ENCODE peak calls at places on chromosome 13, in four cellular contexts. R, J, K and V are unnamed samples.

GRCh38 chr13:97285221-97285955 is 63.3 kb downstream of the MBNL2 start:
- DNase-seq in R (no peak), K (no peak), J (no peak), V (no peak)

GRCh38 chr13:76948139-76948538 is at the start of gene ACOD1:
- DNase-seq in K (no peak), J (no peak), R (no peak), V (no peak)

GRCh38 chr13:27712421-27712820 is 79.9 kb upstream of the GSX1 start:
- DNase-seq in K (no peak), J (peak; percentile 36), R (no peak), V (no peak)

GRCh38 chr13:39881887-39882286 is 226.4 kb downstream of the COG6 start:
- DNase-seq in R (no peak), K (no peak), J (no peak), V (no peak)

GRCh38 chr13:43348397-43348796 is 325.0 kb downstream of the DNAJC15 start:
- DNase-seq in K (no peak), R (no peak), J (no peak), V (no peak)

GRCh38 chr13:32165791-32166190 is 134.2 kb downstream of the FRY start:
- DNase-seq in K (no peak), R (no peak), J (no peak), V (no peak)

GRCh38 chr13:22945321-22946226 is 235.2 kb upstream of the SGCG start:
- DNase-seq in K (no peak), J (no peak), R (no peak), V (no peak)

GRCh38 chr13:102311901-102312300 is 89.9 kb downstream of the FGF14 start:
- DNase-seq in J (no peak), K (no peak), R (no peak), V (no peak)

GRCh38 chr13:111398715-111399299 is 78.4 kb downstream of the TEX29 start:
- DNase-seq in J (peak; percentile 64), K (no peak), R (peak; percentile 18), V (no peak)

GRCh38 chr13:79237981-79238380 is 168.1 kb downstream of the RBM26 start:
- DNase-seq in J (no peak), R (no peak), K (no peak), V (no peak)

GRCh38 chr13:23796546-23796945 is 92.7 kb downstream of the MIPEP start:
- DNase-seq in J (peak; percentile 34), R (no peak), K (no peak), V (no peak)

GRCh38 chr13:112713517-112714253 is 23.8 kb downstream of the ATP11A start:
- DNase-seq in R (no peak), J (no peak), K (no peak), V (no peak)

GRCh38 chr13:46908511-46908910 is 11.7 kb upstream of the HTR2A start:
- DNase-seq in R (no peak), J (no peak), K (no peak), V (no peak)

GRCh38 chr13:49844191-49844590 is 51.7 kb upstream of the KPNA3 start:
- DNase-seq in K (no peak), J (no peak), R (no peak), V (no peak)

GRCh38 chr13:37995052-37995451 is 125.5 kb upstream of the TRPC4 start:
- DNase-seq in J (no peak), K (no peak), R (no peak), V (no peak)

GRCh38 chr13:76383671-76384461 is 502.3 kb downstream of the KCTD12 start:
- DNase-seq in K (no peak), J (no peak), R (no peak), V (no peak)

GRCh38 chr13:44141213-44141724 is 232.4 kb upstream of the SERP2 start:
- DNase-seq in J (no peak), K (no peak), R (peak; percentile 7), V (no peak)

GRCh38 chr13:44292545-44292944 is 81.1 kb upstream of the SERP2 start:
- DNase-seq in J (no peak), R (no peak), K (no peak), V (no peak)

GRCh38 chr13:113428871-113429607 is 24.2 kb downstream of the ADPRHL1 start:
- DNase-seq in J (no peak), K (no peak), R (no peak), V (no peak)

GRCh38 chr13:89584058-89584457 is 1763.4 kb upstream of the MIR17HG start:
- DNase-seq in K (no peak), R (no peak), J (no peak), V (no peak)

GRCh38 chr13:110405597-110406450 is 98.7 kb downstream of the COL4A2 start:
- DNase-seq in J (no peak), R (no peak), K (no peak), V (no peak)

GRCh38 chr13:47822036-47822435 is 179.0 kb downstream of the SUCLA2 start:
- DNase-seq in R (no peak), K (no peak), J (no peak), V (no peak)

GRCh38 chr13:21060063-21060826 is 1.1 kb downstream of the LATS2 start:
- DNase-seq in J (no peak), R (no peak), K (no peak), V (peak; percentile 62)
- TF ChIP-seq HDAC6 in J (no peak), R (no peak), K (no peak), V (no peak)

GRCh38 chr13:36131931-36132297 is 732 bp upstream of the DCLK1 start:
- DNase-seq in J (no peak), K (no peak), R (no peak), V (no peak)

GRCh38 chr13:36130542-36131214 is 504 bp downstream of the DCLK1 start:
- DNase-seq in K (no peak), R (no peak), J (no peak), V (peak; percentile 75)

GRCh38 chr13:36131215-36131930 is at the start of gene DCLK1:
- DNase-seq in J (no peak), K (no peak), R (no peak), V (no peak)

GRCh38 chr13:36129539-36129938 is 1.6 kb downstream of the DCLK1 start:
- DNase-seq in J (no peak), R (no peak), K (no peak), V (no peak)

GRCh38 chr13:36130168-36130541 is 1.0 kb downstream of the DCLK1 start:
- DNase-seq in K (no peak), R (no peak), J (no peak), V (no peak)
- H3K4me3 ChIP-seq in K (no peak overlapping the region), R (no peak overlapping the region), J (no peak overlapping the region), V (peak overlapping the region; percentile 75)

GRCh38 chr13:29847501-29847983 is 2.9 kb downstream of the UBL3 start:
- DNase-seq in K (no peak), R (no peak), J (peak; percentile 37), V (no peak)
- TF ChIP-seq KDM1A in K (no peak), R (no peak), J (no peak), V (no peak)

GRCh38 chr13:26616126-26616525 is 58.6 kb downstream of the WASF3 start:
- DNase-seq in J (no peak), K (no peak), R (no peak), V (no peak)
- TF ChIP-seq HDAC6 in J (no peak), K (no peak), R (no peak), V (no peak)

GRCh38 chr13:33367186-33367895 is 81.8 kb upstream of the STARD13 start:
- DNase-seq in K (no peak), J (no peak), R (no peak), V (no peak)
- H3K4me3 ChIP-seq in K (no peak overlapping the region), J (no peak overlapping the region), R (no peak overlapping the region), V (no peak overlapping the region)

DNA sequence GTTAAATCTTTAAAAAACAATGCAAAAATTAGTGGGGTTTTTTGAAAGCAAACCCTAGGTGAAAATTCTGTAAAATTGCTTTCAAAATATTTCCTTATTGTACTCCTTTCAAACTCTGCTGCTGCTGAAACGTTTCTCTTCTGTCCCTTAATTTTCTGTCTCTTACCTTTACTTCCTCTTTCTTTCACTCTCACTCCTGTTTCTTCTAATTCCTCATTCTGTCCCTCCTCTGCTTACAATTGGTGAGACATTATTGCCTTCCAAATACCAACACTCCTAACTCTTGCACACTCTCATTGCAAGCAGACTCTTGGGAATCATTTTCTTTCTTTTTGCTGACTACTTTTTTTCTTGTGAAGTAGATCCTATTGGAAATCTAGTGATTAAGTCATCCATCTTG is 685.6 kb upstream of the SLITRK1 start:
- DNase-seq in K (no peak), J (no peak), R (no peak), V (no peak)
- TF ChIP-seq KDM1A in K (no peak), J (no peak), R (no peak), V (no peak)

GRCh38 chr13:34357435-34358232 is 539.7 kb downstream of the RFC3 start:
- DNase-seq in K (no peak), R (no peak), J (no peak), V (no peak)
- TF ChIP-seq HDAC6 in K (no peak), R (no peak), J (no peak), V (no peak)

GRCh38 chr13:52848455-52849190 is at the start of gene PCDH8:
- DNase-seq in J (no peak), R (no peak), K (no peak), V (no peak)
- H3K4me3 ChIP-seq in J (no peak within 1 kb of the TSS), R (no peak within 1 kb of the TSS), K (no peak within 1 kb of the TSS), V (peak within 1 kb of the TSS; percentile 76)